ENCODE peak calls at places on chromosomes 4 and X, in seven cellular contexts. C is mesenteric fat pad; I is activated naive CD4-positive, alpha-beta T cell treated with anti-CD3 and anti-CD28 coated beads for 36 hours; P is NCI-H510A; O is SW480; Y is stimulated activated CD4-positive, alpha-beta T cell treated with anti-CD3 and anti-CD28 coated beads, Interleukin-1b, Interleukin-23, amount 100 ng/mL, for 4 hours; D is stimulated activated CD8-positive, alpha-beta memory T cell treated with anti-CD3 and anti-CD28 coated beads, Interleukin-2, amount 100 ng/mL, for 1 hour. V is an unnamed sample.

GRCh38 chrX:12988797-12989196 is 13.9 kb downstream of the TMSB4X start:
- DNase-seq in C (no peak), I (no peak), P (no peak), O (peak; percentile 81), Y (no peak), D (no peak), V (no peak)

GRCh38 chrX:131633285-131633917 is 89.5 kb downstream of the OR13H1 start:
- DNase-seq in C (no peak), I (peak; percentile 66), P (peak; percentile 6), O (peak; percentile 48), Y (peak; percentile 2), D (no peak), V (no peak)

GRCh38 chr4:107818301-107818910 is 6.3 kb upstream of the SGMS2 start:
- DNase-seq in C (no peak), I (no peak), P (no peak), O (peak; percentile 3), Y (no peak), D (no peak), V (no peak)

GRCh38 chr4:17997129-17997528 is 24.4 kb downstream of the LCORL start:
- DNase-seq in C (no peak), I (no peak), P (no peak), O (no peak), Y (no peak), D (no peak), V (no peak)

GRCh38 chr4:10083331-10083769 is 33.2 kb downstream of the WDR1 start:
- DNase-seq in C (peak; percentile 77), I (peak; percentile 2), P (no peak), O (no peak), Y (no peak), D (no peak), V (no peak)

GRCh38 chrX:32530802-32531403 is 680.4 kb downstream of the DMD start:
- DNase-seq in C (no peak), I (peak; percentile 10), P (no peak), O (peak; percentile 39), Y (no peak), D (no peak), V (no peak)

GRCh38 chrX:47193475-47194241 is at the start of gene UBA1:
- DNase-seq in C (peak; percentile 99), I (peak; percentile 96), P (peak; percentile 79), O (peak; percentile 94), Y (peak; percentile 73), D (peak; percentile 96), V (peak; percentile 75)

GRCh38 chrX:18026171-18026570 is 165.1 kb upstream of the RAI2 start:
- DNase-seq in C (no peak), I (no peak), P (no peak), O (peak; percentile 24), Y (no peak), D (no peak), V (no peak)

GRCh38 chrX:2498781-2499302 is 1.9 kb downstream of the DHRSX start:
- DNase-seq in C (peak; percentile 72), I (no peak), P (no peak), O (no peak), Y (no peak), D (no peak), V (no peak)

GRCh38 chrX:49212861-49213260 is 12.9 kb upstream of the SYP start:
- DNase-seq in C (no peak), I (no peak), P (no peak), O (no peak), Y (no peak), D (no peak), V (no peak)

GRCh38 chrX:25144043-25144940 is 128.5 kb upstream of the ARX start:
- DNase-seq in C (no peak), I (peak; percentile 51), P (peak; percentile 11), O (peak; percentile 18), Y (peak; percentile 17), D (no peak), V (no peak)

GRCh38 chr4:183747931-183748664 is 89.0 kb downstream of the TRAPPC11 start:
- DNase-seq in C (no peak), I (no peak), P (no peak), O (no peak), Y (no peak), D (no peak), V (no peak)

GRCh38 chrX:103941201-103941975 is 21.0 kb upstream of the TMSB15B start:
- DNase-seq in C (no peak), I (peak; percentile 5), P (peak; percentile 0), O (peak; percentile 57), Y (no peak), D (no peak), V (no peak)

GRCh38 chr4:155758500-155759371 is at the start of gene GUCY1B1:
- DNase-seq in C (peak; percentile 96), I (peak; percentile 77), P (peak; percentile 70), O (no peak), Y (peak; percentile 51), D (peak; percentile 29), V (no peak)

GRCh38 chrX:17369294-17369693 is 5.7 kb upstream of the NHS start:
- DNase-seq in C (no peak), I (no peak), P (no peak), O (no peak), Y (no peak), D (no peak), V (no peak)

GRCh38 chrX:39445336-39445735 is 644.1 kb downstream of the MID1IP1 start:
- DNase-seq in C (no peak), I (peak; percentile 70), P (no peak), O (no peak), Y (peak; percentile 37), D (no peak), V (no peak)

GRCh38 chr4:3010998-3011397 is 47.6 kb downstream of the GRK4 start:
- DNase-seq in C (no peak), I (no peak), P (no peak), O (no peak), Y (no peak), D (no peak), V (no peak)

GRCh38 chr4:40409835-40410234 is 74.7 kb downstream of the CHRNA9 start:
- DNase-seq in C (no peak), I (no peak), P (no peak), O (peak; percentile 11), Y (no peak), D (no peak), V (no peak)

GRCh38 chr4:166635367-166635766 is 598.9 kb downstream of the SPOCK3 start:
- DNase-seq in C (no peak), I (no peak), P (no peak), O (no peak), Y (no peak), D (no peak), V (no peak)

GRCh38 chr4:78220283-78220682 is 163.2 kb downstream of the FRAS1 start:
- DNase-seq in C (no peak), I (no peak), P (no peak), O (no peak), Y (no peak), D (no peak), V (no peak)

GRCh38 chr4:81404294-81404693 is 67.4 kb downstream of the RASGEF1B start:
- DNase-seq in C (no peak), I (no peak), P (no peak), O (no peak), Y (no peak), D (no peak), V (no peak)

GRCh38 chr4:74033721-74034120 is 4.8 kb downstream of the CXCL3 start:
- DNase-seq in C (no peak), I (no peak), P (no peak), O (no peak), Y (no peak), D (no peak), V (no peak)

GRCh38 chr4:138611017-138611416 is 368.9 kb upstream of the SLC7A11 start:
- DNase-seq in C (no peak), I (no peak), P (no peak), O (no peak), Y (no peak), D (no peak), V (no peak)

V was measured in SHP77 treated with DMSO at 0.1 percent for 48 hours.